ENCODE peak calls at places on chromosomes 1 and 21, in ten cellular contexts. L is fibroblast of the aortic adventitia; C is NCI-H1694 treated with DMSO at 0.1 percent for 48 hours; V is nephron progenitor cell; K is fibroblast of the conjunctiva; M is HuH-7; D is stimulated activated CD8-positive, alpha-beta memory T cell treated with anti-CD3 and anti-CD28 coated beads, Interleukin-7, amount 100 ng/mL, for 1 hour; R is body of pancreas; Z is endothelial cell; U is GM13977. W is an unnamed sample.

GRCh38 chr1:232290570-232290969 is 339.4 kb downstream of the SIPA1L2 start:
- DNase-seq in M (no peak), U (no peak), K (no peak), C (no peak), Z (no peak), V (no peak), D (no peak), R (no peak), L (no peak), W (no peak)

GRCh38 chr21:32306021-32306780 is 7.5 kb downstream of the MRAP start:
- DNase-seq in L (no peak), M (peak), D (no peak), K (no peak), C (no peak), U (no peak), Z (peak), R (no peak), V (peak), W (peak)

GRCh38 chr1:162905759-162906158 is 44.8 kb upstream of the CCDC190 start:
- DNase-seq in V (no peak), K (peak), C (no peak), D (no peak), U (no peak), M (no peak), Z (no peak), L (peak), R (no peak), W (no peak)

GRCh38 chr1:199283814-199284213 is 645.0 kb downstream of the PTPRC start:
- DNase-seq in Z (no peak), R (no peak), C (no peak), V (no peak), D (no peak), L (peak), K (no peak), U (no peak), M (no peak), W (no peak)

GRCh38 chr1:236141447-236142357 is 637 bp upstream of the GPR137B start:
- DNase-seq in Z (peak), C (peak), L (peak), K (no peak), U (peak), M (peak), V (peak), R (no peak), D (no peak), W (peak)

GRCh38 chr1:167683641-167684502 is 37.9 kb upstream of the MPZL1 start:
- DNase-seq in U (no peak), D (no peak), R (no peak), Z (peak), V (peak), M (no peak), C (no peak), K (no peak), L (no peak), W (peak)

GRCh38 chr1:23459338-23459757 is 24.6 kb downstream of the ASAP3 start:
- DNase-seq in U (no peak), V (no peak), M (peak), C (no peak), K (no peak), R (no peak), Z (no peak), D (no peak), L (no peak), W (peak)

GRCh38 chr21:42503711-42504110 is 7.7 kb upstream of the RSPH1 start:
- DNase-seq in Z (no peak), V (no peak), L (no peak), R (no peak), K (no peak), C (no peak), M (no peak), D (no peak), U (no peak), W (no peak)

GRCh38 chr1:230735447-230735846 is 11.7 kb upstream of the CAPN9 start:
- DNase-seq in K (no peak), L (no peak), R (no peak), Z (no peak), M (no peak), C (no peak), D (no peak), U (no peak), V (no peak), W (no peak)

GRCh38 chr21:37253991-37254390 is 13.1 kb downstream of the VPS26C start:
- DNase-seq in Z (no peak), L (peak), V (no peak), U (no peak), K (no peak), R (no peak), C (no peak), D (no peak), M (no peak), W (no peak)

GRCh38 chr1:40421348-40421693 is 29.0 kb upstream of the ZFP69B start:
- DNase-seq in C (no peak), Z (no peak), V (no peak), L (no peak), R (no peak), K (no peak), D (no peak), U (no peak), M (peak), W (no peak)

GRCh38 chr21:42593007-42593814 is 60.2 kb upstream of the PDE9A start:
- DNase-seq in K (peak), D (peak), C (peak), M (peak), U (peak), L (peak), V (peak), R (peak), Z (peak), W (peak)

GRCh38 chr1:215987092-215987855 is 420.2 kb downstream of the KCTD3 start:
- DNase-seq in R (no peak), L (no peak), K (no peak), C (no peak), Z (no peak), D (no peak), V (no peak), U (no peak), M (no peak), W (no peak)

GRCh38 chr1:17967623-17968022 is 140.0 kb upstream of the IGSF21 start:
- DNase-seq in U (no peak), C (no peak), Z (no peak), D (no peak), R (no peak), V (no peak), L (no peak), K (no peak), M (no peak), W (no peak)

GRCh38 chr1:169132512-169133227 is 26.2 kb downstream of the ATP1B1 start:
- DNase-seq in L (no peak), U (no peak), R (no peak), D (no peak), Z (no peak), M (no peak), K (no peak), C (no peak), V (no peak), W (no peak)

GRCh38 chr1:105793541-105794146 is 1262.8 kb upstream of the PRMT6 start:
- DNase-seq in Z (peak), C (peak), D (no peak), M (peak), L (no peak), U (peak), V (peak), R (peak), K (peak), W (peak)

GRCh38 chr1:210201671-210202070 is 30.9 kb upstream of the SERTAD4 start:
- DNase-seq in C (no peak), U (no peak), V (no peak), D (no peak), L (no peak), K (no peak), R (no peak), M (no peak), Z (no peak), W (no peak)

GRCh38 chr1:204225841-204226745 is 12.3 kb upstream of the GOLT1A start:
- DNase-seq in M (no peak), K (no peak), Z (no peak), L (no peak), V (no peak), U (no peak), R (no peak), D (no peak), C (no peak), W (no peak)

GRCh38 chr21:26776320-26777021 is 68.7 kb downstream of the ADAMTS1 start:
- DNase-seq in R (no peak), Z (no peak), V (no peak), K (peak), U (no peak), D (no peak), M (no peak), C (no peak), L (peak), W (no peak)

GRCh38 chr1:23916209-23917131 is 3.3 kb upstream of the CNR2 start:
- DNase-seq in V (peak), M (peak), K (peak), U (peak), C (peak), D (peak), L (peak), Z (peak), R (peak), W (peak)

GRCh38 chr1:19814681-19815503 is at the start of gene RNF186:
- DNase-seq in C (no peak), K (no peak), U (no peak), R (peak), V (no peak), L (no peak), D (no peak), Z (no peak), M (no peak), W (no peak)

GRCh38 chr1:199551967-199552565 is 475.4 kb upstream of the NR5A2 start:
- DNase-seq in C (peak), V (peak), M (peak), K (peak), Z (peak), R (peak), D (no peak), L (peak), U (peak), W (peak)

GRCh38 chr21:35428489-35428888 is 379.4 kb upstream of the RUNX1 start:
- DNase-seq in R (no peak), C (no peak), M (no peak), D (no peak), Z (no peak), V (peak), K (no peak), U (no peak), L (peak), W (peak)

GRCh38 chr1:25917996-25918395 is 11.8 kb upstream of the STMN1 start:
- DNase-seq in L (peak), K (no peak), R (no peak), V (no peak), Z (peak), M (no peak), C (no peak), U (no peak), D (no peak), W (no peak)

GRCh38 chr21:42655797-42656770 is 2.7 kb downstream of the PDE9A start:
- DNase-seq in L (no peak), C (no peak), D (no peak), M (no peak), K (no peak), U (no peak), V (peak), Z (no peak), R (no peak), W (peak)

GRCh38 chr1:165114022-165114888 is 242.3 kb downstream of the LMX1A start:
- DNase-seq in L (peak), V (peak), Z (peak), R (peak), K (peak), C (peak), U (peak), D (no peak), M (peak), W (peak)

GRCh38 chr1:235157150-235157549 is 3.9 kb downstream of the RBM34 start:
- DNase-seq in Z (no peak), V (no peak), U (no peak), K (no peak), M (no peak), R (no peak), C (no peak), D (no peak), L (no peak), W (no peak)

GRCh38 chr1:111570781-111571181 is 48.8 kb upstream of the RAP1A start:
- DNase-seq in M (no peak), U (peak), R (no peak), L (no peak), C (no peak), K (no peak), D (peak), Z (peak), V (peak), W (peak)

GRCh38 chr1:75501565-75501964 is 109.3 kb downstream of the SLC44A5 start:
- DNase-seq in M (no peak), C (no peak), L (no peak), K (no peak), U (no peak), D (no peak), Z (no peak), V (no peak), R (no peak), W (no peak)

GRCh38 chr1:10407201-10407600 is 8.3 kb downstream of the PGD start:
- DNase-seq in U (no peak), V (no peak), C (no peak), K (no peak), M (no peak), L (no peak), Z (no peak), D (no peak), R (no peak), W (no peak)

GRCh38 chr1:54564312-54565112 is 16.5 kb downstream of the ACOT11 start:
- DNase-seq in Z (no peak), L (no peak), D (no peak), M (no peak), V (no peak), K (no peak), R (peak), U (no peak), C (no peak), W (peak)

GRCh38 chr1:237684236-237684635 is 206.5 kb downstream of the ZP4 start:
- DNase-seq in D (no peak), Z (no peak), V (no peak), U (no peak), M (no peak), R (no peak), K (no peak), C (no peak), L (no peak), W (no peak)

GRCh38 chr1:161763522-161764098 is 2.5 kb upstream of the ATF6 start:
- DNase-seq in Z (no peak), R (peak), D (no peak), V (peak), U (peak), C (peak), L (no peak), M (peak), K (no peak), W (peak)